ENCODE peak calls at places on chromosomes 1 and 21, in eight cellular contexts. M is mesothelial cell of epicardium, O is prostate gland, V is fibroblast of lung, K is ascending aorta, F is kidney epithelial cell, Y is natural killer cell, U is glutamatergic neuron. G is an unnamed sample.

GRCh38 chr1:77824083-77824482 is 44.6 kb downstream of the MIGA1 start:
- DNase-seq in O (no peak), V (peak), K (no peak), U (no peak), M (no peak), F (no peak), Y (no peak), G (no peak)

GRCh38 chr1:204126941-204127340 is 24.9 kb downstream of the ETNK2 start:
- DNase-seq in F (no peak), K (no peak), Y (no peak), O (no peak), M (no peak), U (no peak), V (no peak), G (no peak)

GRCh38 chr1:70427976-70428375 is 16.9 kb downstream of the CTH start:
- DNase-seq in M (no peak), K (no peak), F (no peak), U (no peak), O (no peak), V (peak), Y (no peak), G (no peak)

GRCh38 chr1:148333875-148334338 is 149.2 kb downstream of the PPIAL4G start:
- DNase-seq in U (no peak), K (no peak), O (no peak), F (no peak), M (no peak), V (no peak), Y (no peak), G (no peak)

GRCh38 chr1:116008651-116009380 is 32.5 kb downstream of the SLC22A15 start:
- DNase-seq in K (no peak), V (no peak), O (no peak), M (no peak), F (no peak), Y (no peak), U (no peak), G (no peak)

GRCh38 chr1:66327582-66327981 is 206.4 kb upstream of the SGIP1 start:
- DNase-seq in U (no peak), K (no peak), Y (no peak), O (no peak), V (no peak), F (no peak), M (no peak), G (no peak)

GRCh38 chr1:192439373-192440025 is 122.7 kb downstream of the RGS21 start:
- DNase-seq in Y (no peak), O (no peak), V (peak), U (no peak), F (peak), K (no peak), M (no peak), G (no peak)

GRCh38 chr1:21670956-21671902 is 2.1 kb upstream of the RAP1GAP start:
- DNase-seq in M (no peak), O (no peak), V (no peak), K (no peak), F (no peak), Y (no peak), U (no peak), G (no peak)

GRCh38 chr1:15167386-15167785 is 13.8 kb downstream of the TMEM51 start:
- DNase-seq in U (no peak), V (peak), F (no peak), Y (no peak), M (no peak), O (no peak), K (no peak), G (no peak)

GRCh38 chr1:145963218-145964019 is 956 bp downstream of the ANKRD34A start:
- DNase-seq in U (no peak), K (no peak), M (no peak), V (no peak), Y (no peak), F (peak), O (no peak), G (no peak)

GRCh38 chr21:41761211-41762181 is 5.4 kb downstream of the RIPK4 start:
- DNase-seq in O (peak), U (no peak), Y (no peak), K (peak), M (no peak), V (no peak), F (no peak), G (no peak)

GRCh38 chr1:59446257-59446901 is 149.5 kb downstream of the FGGY start:
- DNase-seq in U (no peak), M (no peak), Y (no peak), F (no peak), O (no peak), K (no peak), V (peak), G (no peak)

GRCh38 chr1:235562589-235562988 is 58.3 kb upstream of the B3GALNT2 start:
- DNase-seq in O (no peak), U (no peak), F (no peak), K (no peak), Y (no peak), M (no peak), V (no peak), G (no peak)

GRCh38 chr1:235556807-235557206 is 52.6 kb upstream of the B3GALNT2 start:
- DNase-seq in M (no peak), V (no peak), F (no peak), U (no peak), O (no peak), Y (no peak), K (no peak), G (no peak)

GRCh38 chr1:235553063-235553675 is 48.9 kb upstream of the B3GALNT2 start:
- DNase-seq in O (peak), U (no peak), Y (no peak), F (no peak), K (no peak), M (no peak), V (no peak), G (no peak)

GRCh38 chr1:235558783-235559182 is 54.5 kb upstream of the B3GALNT2 start:
- DNase-seq in V (no peak), K (no peak), M (no peak), Y (no peak), O (no peak), F (no peak), U (no peak), G (no peak)

GRCh38 chr1:235557495-235557894 is 53.2 kb upstream of the B3GALNT2 start:
- DNase-seq in F (no peak), O (no peak), U (peak), M (no peak), Y (no peak), K (no peak), V (no peak), G (no peak)
- TF ChIP-seq CTCF in F (peak), O (no peak), U (no peak), M (no peak), Y (no peak), K (no peak), V (no peak), G (no peak)

GRCh38 chr1:55700359-55701130 is 485.4 kb upstream of the USP24 start:
- DNase-seq in K (no peak), V (no peak), Y (no peak), F (no peak), M (no peak), O (no peak), U (no peak), G (no peak)

GRCh38 chr1:55699151-55699695 is 484.1 kb upstream of the USP24 start:
- DNase-seq in U (no peak), F (no peak), M (no peak), K (no peak), O (no peak), V (no peak), Y (no peak), G (no peak)

GRCh38 chr1:55698136-55698535 is 483.0 kb upstream of the USP24 start:
- DNase-seq in Y (no peak), U (no peak), K (no peak), V (peak), M (no peak), F (no peak), O (no peak), G (no peak)

GRCh38 chr1:55703726-55704363 is 488.7 kb upstream of the USP24 start:
- DNase-seq in K (no peak), O (no peak), M (no peak), F (no peak), Y (no peak), U (no peak), V (peak), G (no peak)

GRCh38 chr1:55702064-55702463 is 486.9 kb upstream of the USP24 start:
- DNase-seq in Y (no peak), O (no peak), U (no peak), M (no peak), F (no peak), V (peak), K (no peak), G (no peak)
- TF ChIP-seq CTCF in Y (peak), O (no peak), U (peak), M (peak), F (peak), V (peak), K (peak), G (no peak)

GRCh38 chr1:88239205-88239604 is 444.9 kb upstream of the PKN2 start:
- DNase-seq in F (no peak), K (no peak), Y (no peak), O (no peak), V (no peak), U (no peak), M (no peak), G (no peak)
- TF ChIP-seq CTCF in F (no peak), K (no peak), Y (no peak), O (no peak), V (no peak), U (no peak), M (no peak), G (no peak)

GRCh38 chr1:112727716-112728115 is 12.6 kb upstream of the PPM1J start:
- DNase-seq in V (no peak), U (no peak), K (no peak), M (no peak), O (no peak), Y (no peak), F (no peak), G (no peak)
- TF ChIP-seq CTCF in V (no peak), U (no peak), K (no peak), M (no peak), O (no peak), Y (no peak), F (no peak), G (no peak)

GRCh38 chr1:216221260-216221700 is 202.0 kb downstream of the USH2A start:
- DNase-seq in K (peak), O (peak), Y (no peak), U (peak), V (peak), M (no peak), F (peak), G (no peak)
- TF ChIP-seq CTCF in K (peak), O (no peak), Y (no peak), U (peak), V (peak), M (peak), F (peak), G (no peak)